ENCODE peak calls at places on chromosomes 2 and 18, in six cellular contexts. J is neuronal stem cell, R is H1, O is H9, S is mesenchymal stem cell, A is IMR-90. Y is an unnamed sample.
A peak's percentile ranks its signal among the peaks of the same experiment; 100 is the strongest.

GRCh38 chr2:223995569-223995968 is 38.3 kb downstream of the MRPL44 start:
- DNase-seq in J (no peak), R (no peak), O (no peak), S (peak; percentile 67), A (peak; percentile 52), Y (no peak)

GRCh38 chr2:85822766-85823165 is 66.0 kb downstream of the ST3GAL5 start:
- DNase-seq in J (no peak), R (no peak), O (no peak), S (no peak), A (no peak), Y (no peak)

GRCh38 chr2:15300645-15301573 is 260.2 kb downstream of the NBAS start:
- DNase-seq in J (no peak), R (no peak), O (no peak), S (no peak), A (peak; percentile 5), Y (no peak)

GRCh38 chr2:49954074-49954473 is 799.8 kb upstream of the FSHR start:
- DNase-seq in J (no peak), R (no peak), O (no peak), S (no peak), A (no peak), Y (no peak)

GRCh38 chr2:123513351-123513750 is 511.7 kb upstream of the CNTNAP5 start:
- DNase-seq in J (no peak), R (no peak), O (no peak), S (peak; percentile 34), A (no peak), Y (no peak)

GRCh38 chr2:192153561-192153960 is 41.2 kb downstream of the TMEFF2 start:
- DNase-seq in J (no peak), R (no peak), O (no peak), S (no peak), A (no peak), Y (no peak)

GRCh38 chr2:222663448-222663847 is 7.6 kb upstream of the FARSB start:
- DNase-seq in J (no peak), R (no peak), O (no peak), S (no peak), A (no peak), Y (no peak)

GRCh38 chr18:78790960-78791359 is 188.7 kb upstream of the SALL3 start:
- DNase-seq in J (no peak), R (no peak), O (no peak), S (no peak), A (no peak), Y (no peak)

GRCh38 chr18:48264508-48264907 is 144.7 kb downstream of the ZBTB7C start:
- DNase-seq in J (no peak), R (no peak), O (no peak), S (no peak), A (no peak), Y (peak; percentile 28)

GRCh38 chr2:220302756-220303155 is 675.3 kb downstream of the SLC4A3 start:
- DNase-seq in J (no peak), R (no peak), O (no peak), S (peak; percentile 15), A (peak; percentile 67), Y (no peak)

GRCh38 chr18:50696436-50696835 is 123.4 kb downstream of the MRO start:
- DNase-seq in J (no peak), R (no peak), O (no peak), S (no peak), A (no peak), Y (no peak)

GRCh38 chr2:216540920-216541319 is 42.3 kb downstream of the RPL37A start:
- DNase-seq in J (no peak), R (no peak), O (no peak), S (no peak), A (no peak), Y (peak; percentile 57)

GRCh38 chr18:13611058-13611615 is 115.2 kb downstream of the FAM210A start:
- DNase-seq in J (peak; percentile 24), R (no peak), O (peak; percentile 27), S (no peak), A (peak; percentile 13), Y (peak; percentile 71)

GRCh38 chr2:121944072-121944829 is 188.8 kb downstream of the TSN start:
- DNase-seq in J (no peak), R (no peak), O (no peak), S (peak; percentile 14), A (peak; percentile 56), Y (no peak)

GRCh38 chr2:168155036-168155435 is 92.4 kb downstream of the STK39 start:
- DNase-seq in J (no peak), R (no peak), O (no peak), S (peak; percentile 42), A (peak; percentile 79), Y (no peak)

GRCh38 chr18:58496937-58497336 is 132.0 kb downstream of the ALPK2 start:
- DNase-seq in J (no peak), R (no peak), O (peak; percentile 68), S (no peak), A (no peak), Y (peak; percentile 66)

GRCh38 chr18:7303306-7303705 is 72.4 kb downstream of the LRRC30 start:
- DNase-seq in J (no peak), R (no peak), O (no peak), S (no peak), A (no peak), Y (peak; percentile 49)

GRCh38 chr2:235765181-235765820 is 271.5 kb downstream of the AGAP1 start:
- DNase-seq in J (no peak), R (no peak), O (no peak), S (peak; percentile 82), A (peak; percentile 73), Y (no peak)

GRCh38 chr2:46481541-46482193 is 2.3 kb downstream of the TMEM247 start:
- DNase-seq in J (no peak), R (no peak), O (no peak), S (peak; percentile 84), A (peak; percentile 94), Y (no peak)

DNA sequence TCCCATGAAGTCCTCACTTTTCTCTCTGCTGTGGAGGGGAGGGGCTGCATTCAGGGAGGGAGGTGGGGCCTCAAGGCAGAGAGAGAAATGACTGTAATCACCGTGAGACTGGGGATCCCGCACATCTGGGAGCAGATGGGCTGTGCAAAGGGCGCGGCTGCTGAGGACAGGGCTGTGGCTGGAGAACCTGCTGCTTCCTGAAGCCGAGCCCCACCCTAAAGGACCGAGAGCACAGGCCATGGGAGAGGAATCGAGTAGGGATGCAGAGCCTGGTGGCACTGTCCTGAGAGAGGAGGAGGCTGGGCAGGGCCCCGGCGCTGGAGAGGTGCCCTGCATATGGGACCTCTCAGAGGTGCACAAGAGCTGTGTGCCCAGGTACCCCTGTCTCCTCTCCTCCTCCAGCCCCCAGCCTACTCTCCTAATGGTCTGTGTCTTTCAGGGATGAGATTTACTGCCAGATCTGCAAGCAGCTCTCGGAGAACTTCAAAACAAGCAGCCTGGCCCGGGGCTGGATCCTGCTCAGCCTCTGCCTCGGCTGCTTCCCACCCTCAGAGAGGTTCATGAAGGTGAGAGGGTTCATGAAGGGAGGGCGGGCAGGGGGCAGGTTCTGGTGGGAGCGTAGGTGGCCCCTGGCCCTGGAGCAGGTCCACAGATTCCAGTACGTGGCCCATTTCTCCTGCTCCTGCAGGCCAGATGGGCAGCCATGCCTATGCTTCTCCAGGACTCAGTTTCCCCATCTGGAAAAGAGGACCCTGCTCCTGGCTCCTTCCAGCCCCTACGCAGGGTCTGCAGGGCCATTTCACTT is 25.9 kb upstream of the GPR17 start:
- DNase-seq in J (no peak), R (no peak), O (peak; percentile 21), S (no peak), A (no peak), Y (no peak)
- H2BK15ac ChIP-seq in J (no peak overlapping the region), R (no peak overlapping the region), O (no peak overlapping the region), S (no peak overlapping the region), A (no peak overlapping the region), Y (no peak overlapping the region)

GRCh38 chr18:8685914-8686216 is 19.5 kb upstream of the MTCL1 start:
- DNase-seq in J (no peak), R (no peak), O (no peak), S (no peak), A (no peak), Y (no peak)

GRCh38 chr18:8684577-8684976 is 20.8 kb upstream of the MTCL1 start:
- DNase-seq in J (no peak), R (no peak), O (no peak), S (no peak), A (no peak), Y (no peak)

GRCh38 chr18:8685141-8685913 is 20.0 kb upstream of the MTCL1 start:
- DNase-seq in J (no peak), R (no peak), O (no peak), S (no peak), A (peak; percentile 32), Y (peak; percentile 22)

GRCh38 chr18:8686556-8686955 is 18.8 kb upstream of the MTCL1 start:
- DNase-seq in J (no peak), R (no peak), O (no peak), S (no peak), A (no peak), Y (peak; percentile 59)

DNA sequence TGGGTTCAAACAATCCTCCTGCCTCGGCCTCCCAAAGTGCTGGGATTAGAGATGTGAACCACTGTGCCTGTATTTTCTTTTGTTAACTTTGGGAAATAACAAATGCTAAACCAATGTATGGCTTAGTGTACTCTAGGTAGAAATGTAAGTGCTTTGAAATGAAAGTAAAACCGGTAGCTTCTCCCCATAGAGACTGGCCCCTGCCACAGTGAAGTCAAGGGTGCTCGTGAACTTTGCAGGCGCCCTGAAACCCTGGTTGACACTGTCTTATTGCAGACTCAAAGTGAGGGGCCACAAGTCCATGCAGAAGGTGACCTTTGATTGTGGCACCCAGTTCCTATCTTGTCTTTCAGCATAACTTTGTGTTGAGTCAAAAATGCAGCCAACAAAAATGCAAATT is 24.2 kb upstream of the MTCL1 start:
- DNase-seq in J (no peak), R (no peak), O (no peak), S (no peak), A (no peak), Y (no peak)
- H3K4me2 ChIP-seq in J (no peak overlapping the region), R (no peak overlapping the region), O (no peak overlapping the region), S (no peak overlapping the region), A (peak overlapping the region; percentile 52), Y (no peak overlapping the region)

GRCh38 chr2:231621051-231621879 is 28.6 kb downstream of the TEX44 start:
- DNase-seq in J (no peak), R (no peak), O (peak; percentile 80), S (peak; percentile 71), A (no peak), Y (peak; percentile 89)
- H3K18ac ChIP-seq in J (peak overlapping the region; percentile 94), R (peak overlapping the region; percentile 95), O (peak overlapping the region; percentile 87), S (peak overlapping the region; percentile 72), A (no peak overlapping the region), Y (peak overlapping the region; percentile 72)

GRCh38 chr2:114065731-114066130 is 175.8 kb downstream of the ACTR3 start:
- DNase-seq in J (no peak), R (no peak), O (no peak), S (no peak), A (no peak), Y (no peak)
- H2BK15ac ChIP-seq in J (no peak overlapping the region), R (no peak overlapping the region), O (no peak overlapping the region), S (no peak overlapping the region), A (no peak overlapping the region), Y (no peak overlapping the region)

DNA sequence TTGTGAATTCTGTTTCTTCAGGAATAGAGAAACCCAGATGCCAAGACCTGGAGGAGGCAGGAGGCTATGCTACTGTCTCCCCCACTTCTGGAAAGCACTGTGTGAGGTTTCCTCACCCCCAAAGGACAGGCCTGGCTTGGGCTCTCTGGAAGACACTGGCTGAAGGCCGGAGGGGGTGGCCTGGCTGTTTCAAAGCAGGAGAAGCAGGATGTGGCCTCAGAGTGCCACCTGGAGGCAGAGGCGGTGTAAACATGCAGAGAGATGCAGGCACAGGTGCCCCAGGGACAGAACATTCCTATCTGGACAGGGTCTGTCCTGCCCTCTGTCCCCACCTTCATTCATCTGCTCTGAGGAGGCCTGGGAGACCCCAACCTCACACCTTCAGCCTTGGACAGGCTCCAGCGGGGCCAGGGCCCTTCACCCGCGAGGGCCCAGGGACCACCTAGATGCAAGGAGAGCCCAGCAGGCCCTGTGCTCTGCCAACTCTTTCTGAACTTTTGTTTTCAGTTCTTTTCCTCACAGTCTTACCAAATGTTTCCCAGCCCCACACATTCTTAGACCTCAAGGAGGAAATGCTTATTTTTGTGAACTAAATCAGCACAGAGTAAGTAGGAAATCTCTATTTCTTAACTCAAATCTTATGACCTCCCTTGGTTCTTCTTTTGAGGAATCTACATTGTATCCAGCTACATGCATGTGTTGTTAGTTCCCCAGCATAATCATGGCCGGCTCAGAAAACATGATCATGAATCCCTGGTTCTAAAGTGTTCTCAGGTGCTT is 79.2 kb downstream of the LONRF2 start:
- DNase-seq in J (peak; percentile 62), R (no peak), O (peak; percentile 86), S (peak; percentile 75), A (peak; percentile 70), Y (peak; percentile 80)
- H3K4me2 ChIP-seq in J (no peak overlapping the region), R (no peak overlapping the region), O (no peak overlapping the region), S (no peak overlapping the region), A (no peak overlapping the region), Y (no peak overlapping the region)

Y was measured in mesendoderm.